ENCODE peak calls at places on chromosomes 4 and X, in seven cellular contexts. Z is HCT116, Q is SK-N-SH, W is K562, N is GM12878, V is HepG2, F is H1. D is an unnamed sample.

GRCh38 chr4:25523405-25523804 is 132.2 kb upstream of the SLC34A2 start:
- DNase-seq in Z (no peak), Q (no peak), W (no peak), N (no peak), V (peak), F (no peak), D (no peak)

GRCh38 chrX:38570396-38570795 is 9.1 kb downstream of the TSPAN7 start:
- DNase-seq in Z (no peak), Q (no peak), W (no peak), N (no peak), V (no peak), F (no peak), D (no peak)

GRCh38 chr4:142917678-142918077 is 71.6 kb upstream of the INPP4B start:
- DNase-seq in Z (no peak), Q (no peak), W (no peak), N (no peak), V (peak), F (no peak), D (peak)

GRCh38 chrX:108134724-108135123 is 43.1 kb downstream of the ATG4A start:
- DNase-seq in Z (no peak), Q (no peak), W (no peak), N (no peak), V (no peak), F (peak), D (no peak)

GRCh38 chrX:154505726-154506125 is 10.3 kb downstream of the FAM3A start:
- DNase-seq in Z (no peak), Q (no peak), W (no peak), N (no peak), V (no peak), F (no peak), D (no peak)

GRCh38 chrX:131812847-131813825 is 210.0 kb upstream of the STK26 start:
- DNase-seq in Z (no peak), Q (peak), W (peak), N (peak), V (no peak), F (no peak), D (peak)

GRCh38 chr4:761739-762138 is 56.1 kb downstream of the PCGF3 start:
- DNase-seq in Z (no peak), Q (no peak), W (no peak), N (no peak), V (no peak), F (no peak), D (no peak)

GRCh38 chrX:134798472-134798871 is 140.2 kb upstream of the PLAC1 start:
- DNase-seq in Z (no peak), Q (no peak), W (no peak), N (no peak), V (no peak), F (no peak), D (no peak)

GRCh38 chrX:112766774-112767173 is 73.9 kb downstream of the AMOT start:
- DNase-seq in Z (no peak), Q (no peak), W (no peak), N (no peak), V (no peak), F (no peak), D (no peak)

GRCh38 chr4:6701371-6701770 is 7.7 kb downstream of the S100P start:
- DNase-seq in Z (no peak), Q (no peak), W (peak), N (no peak), V (peak), F (peak), D (no peak)

GRCh38 chr4:89562715-89563114 is 255.1 kb upstream of the GPRIN3 start:
- DNase-seq in Z (no peak), Q (no peak), W (no peak), N (no peak), V (no peak), F (no peak), D (no peak)

GRCh38 chr4:127162741-127163140 is 470.0 kb upstream of the INTU start:
- DNase-seq in Z (no peak), Q (no peak), W (no peak), N (no peak), V (no peak), F (no peak), D (no peak)

GRCh38 chr4:80309301-80310004 is 26.1 kb upstream of the CFAP299 start:
- DNase-seq in Z (no peak), Q (no peak), W (no peak), N (no peak), V (no peak), F (no peak), D (no peak)

GRCh38 chrX:151151668-151152267 is 24.6 kb upstream of the GPR50 start:
- DNase-seq in Z (peak), Q (peak), W (peak), N (no peak), V (peak), F (peak), D (peak)

GRCh38 chr4:1055721-1056590 is 44.5 kb downstream of the FGFRL1 start:
- DNase-seq in Z (no peak), Q (peak), W (peak), N (no peak), V (no peak), F (no peak), D (no peak)

GRCh38 chr4:76948441-76949292 is 885 bp upstream of the SEPTIN11 start:
- DNase-seq in Z (peak), Q (peak), W (peak), N (peak), V (peak), F (no peak), D (peak)

GRCh38 chr4:95188701-95189401 is 359.9 kb downstream of the UNC5C start:
- DNase-seq in Z (no peak), Q (no peak), W (no peak), N (no peak), V (no peak), F (no peak), D (no peak)

GRCh38 chr4:108107729-108108382 is 60.9 kb downstream of the LEF1 start:
- DNase-seq in Z (no peak), Q (no peak), W (peak), N (no peak), V (no peak), F (no peak), D (no peak)

DNA sequence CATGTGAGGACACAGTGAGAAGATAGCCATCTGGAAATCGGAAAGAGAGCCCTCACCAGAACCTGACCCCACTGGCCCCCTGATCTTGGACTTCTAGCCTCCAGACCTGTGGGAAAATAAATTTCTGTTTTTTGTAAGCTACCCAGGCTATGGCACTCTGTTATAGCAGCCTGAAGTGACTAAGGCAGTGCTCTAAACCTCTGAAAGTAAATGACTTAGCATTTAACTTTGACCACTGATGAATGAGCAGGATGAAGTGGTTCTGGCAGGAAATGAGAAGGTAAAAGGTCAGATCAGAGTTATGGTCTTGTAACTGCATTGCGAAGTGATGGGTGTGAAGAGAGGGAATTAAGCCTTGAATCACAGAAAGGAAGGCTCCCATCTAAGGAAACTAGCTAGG is 17.0 kb downstream of the GPAT3 start:
- DNase-seq in Z (no peak), Q (no peak), W (no peak), N (no peak), V (no peak), F (no peak), D (no peak)
- TF ChIP-seq JUND in Z (no peak), Q (no peak), W (peak), N (no peak), V (no peak), F (no peak), D (no peak)

GRCh38 chr4:68011684-68012083 is 48.4 kb upstream of the TMPRSS11A start:
- DNase-seq in Z (no peak), Q (no peak), W (no peak), N (no peak), V (no peak), F (no peak), D (no peak)
- TF ChIP-seq JUND in Z (no peak), Q (no peak), W (no peak), N (no peak), V (no peak), F (no peak), D (no peak)

GRCh38 chr4:153638999-153639398 is 45.1 kb upstream of the TLR2 start:
- DNase-seq in Z (no peak), Q (no peak), W (no peak), N (no peak), V (no peak), F (no peak), D (no peak)

GRCh38 chr4:153639556-153640475 is 44.3 kb upstream of the TLR2 start:
- DNase-seq in Z (no peak), Q (no peak), W (no peak), N (no peak), V (peak), F (no peak), D (no peak)

GRCh38 chr4:153637201-153637600 is 46.9 kb upstream of the TLR2 start:
- DNase-seq in Z (no peak), Q (no peak), W (no peak), N (no peak), V (no peak), F (no peak), D (no peak)

GRCh38 chr4:153638011-153638410 is 46.1 kb upstream of the TLR2 start:
- DNase-seq in Z (no peak), Q (no peak), W (no peak), N (no peak), V (no peak), F (no peak), D (no peak)

DNA sequence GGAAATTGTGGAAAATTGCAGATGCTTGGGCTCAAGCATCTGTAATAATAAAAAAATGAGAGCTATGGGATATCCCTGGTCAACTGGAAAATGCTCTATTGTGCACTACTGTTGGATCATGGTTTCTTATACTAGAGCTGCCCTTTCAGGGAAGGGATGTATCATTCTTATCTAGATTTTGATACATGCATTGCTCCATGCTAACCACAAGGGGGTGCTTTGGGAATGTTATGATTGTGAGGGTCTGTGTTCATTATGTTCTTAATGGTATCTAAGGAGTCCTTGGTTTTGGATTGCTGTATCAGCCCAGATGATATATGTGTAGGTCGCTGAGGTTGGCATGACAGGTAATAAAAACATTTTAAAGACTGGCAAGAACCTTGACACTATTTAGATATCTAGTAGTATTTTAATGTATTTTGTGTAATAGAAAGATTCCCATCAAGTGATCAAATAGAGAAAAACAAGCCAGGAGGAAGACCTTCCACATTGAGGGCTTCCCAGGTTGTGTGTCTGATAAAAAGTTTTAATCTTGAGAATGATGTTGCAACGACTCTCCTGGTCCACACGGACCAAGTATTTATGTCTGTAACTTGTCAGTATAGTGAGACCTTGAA is 49.2 kb upstream of the TLR2 start:
- DNase-seq in Z (no peak), Q (peak), W (peak), N (no peak), V (peak), F (no peak), D (no peak)
- TF ChIP-seq JUND in Z (no peak), Q (no peak), W (no peak), N (no peak), V (no peak), F (no peak), D (no peak)

GRCh38 chr4:183499389-183499788 is 5.5 kb upstream of the ING2 start:
- DNase-seq in Z (no peak), Q (no peak), W (no peak), N (no peak), V (peak), F (no peak), D (no peak)
- TF ChIP-seq JUND in Z (no peak), Q (no peak), W (no peak), N (no peak), V (no peak), F (no peak), D (no peak)